ENCODE peak calls at places on chromosome 11, in ten cellular contexts. A is H9; B is stimulated activated CD4-positive, alpha-beta T cell treated with anti-CD3 and anti-CD28 coated beads, Interleukin-2, amount 100 ng/mL, for 48 hours; V is ACHN; O is left colon; Q is dorsolateral prefrontal cortex; S is naive B cell; W is AG04450; G is effector CD4-positive, alpha-beta T cell; E is AG09309. T is an unnamed sample.

GRCh38 chr11:67375320-67376021 is 2.1 kb upstream of the CLCF1 start:
- DNase-seq in W (no peak), O (no peak), E (no peak), V (peak), Q (no peak), B (no peak), A (no peak), S (no peak), G (no peak), T (no peak)

GRCh38 chr11:121499405-121499804 is 46.6 kb upstream of the SORL1-AS1 start:
- DNase-seq in V (no peak), S (no peak), Q (no peak), G (no peak), E (no peak), B (no peak), O (no peak), W (no peak), A (no peak), T (no peak)

GRCh38 chr11:86511086-86511551 is 136.4 kb downstream of the CCDC81 start:
- DNase-seq in G (no peak), S (no peak), A (no peak), E (no peak), V (no peak), W (no peak), O (no peak), B (no peak), Q (no peak), T (no peak)

GRCh38 chr11:61151545-61152252 is 9.5 kb downstream of the VPS37C start:
- DNase-seq in V (no peak), Q (no peak), S (no peak), B (no peak), O (no peak), A (no peak), E (no peak), G (no peak), W (no peak), T (no peak)

GRCh38 chr11:108115495-108116140 is 5.7 kb upstream of the ACAT1 start:
- DNase-seq in E (peak), B (no peak), W (peak), O (peak), S (no peak), V (peak), G (no peak), Q (peak), A (peak), T (peak)

GRCh38 chr11:111538407-111539114 is 2.0 kb upstream of the LAYN start:
- DNase-seq in S (no peak), B (no peak), W (no peak), O (no peak), V (no peak), Q (no peak), G (no peak), A (no peak), E (no peak), T (no peak)

GRCh38 chr11:111978028-111978771 is 41.1 kb downstream of the DIXDC1 start:
- DNase-seq in B (no peak), Q (peak), A (peak), S (no peak), V (peak), W (peak), O (peak), E (peak), G (no peak), T (no peak)

GRCh38 chr11:109808569-109808968 is 284.6 kb upstream of the ZC3H12C start:
- DNase-seq in B (no peak), E (no peak), G (no peak), V (no peak), S (no peak), O (no peak), W (no peak), A (no peak), Q (no peak), T (no peak)

GRCh38 chr11:7490054-7490453 is 4.7 kb downstream of the OLFML1 start:
- DNase-seq in A (no peak), G (no peak), W (no peak), B (no peak), V (no peak), S (no peak), O (no peak), Q (no peak), E (peak), T (no peak)

GRCh38 chr11:96579642-96580041 is 189.8 kb downstream of the JRKL start:
- DNase-seq in A (no peak), W (no peak), Q (no peak), S (no peak), G (no peak), B (no peak), E (no peak), O (no peak), V (no peak), T (no peak)

GRCh38 chr11:119764108-119764874 is 35.3 kb upstream of the NECTIN1 start:
- DNase-seq in B (no peak), A (no peak), E (peak), Q (peak), S (no peak), O (no peak), G (no peak), V (no peak), W (no peak), T (peak)

GRCh38 chr11:84465040-84465439 is 1162.1 kb downstream of the DLG2 start:
- DNase-seq in S (no peak), O (no peak), V (no peak), E (peak), Q (no peak), B (no peak), G (no peak), A (no peak), W (no peak), T (no peak)

GRCh38 chr11:61912530-61912898 is 4.9 kb downstream of the RAB3IL1 start:
- DNase-seq in B (no peak), G (no peak), O (no peak), V (no peak), E (no peak), Q (no peak), S (no peak), A (no peak), W (no peak), T (peak)

GRCh38 chr11:130162733-130163132 is 3.2 kb downstream of the ST14 start:
- DNase-seq in A (no peak), G (no peak), B (no peak), S (no peak), W (no peak), Q (no peak), V (no peak), O (peak), E (no peak), T (no peak)

GRCh38 chr11:69330330-69330729 is 36.4 kb downstream of the MYEOV start:
- DNase-seq in G (no peak), W (no peak), S (no peak), O (no peak), E (no peak), A (no peak), B (no peak), V (no peak), Q (no peak), T (no peak)

GRCh38 chr11:107916671-107917241 is 11.5 kb upstream of the RAB39A start:
- DNase-seq in E (no peak), B (peak), G (peak), V (peak), A (peak), Q (no peak), W (no peak), O (no peak), S (no peak), T (no peak)

GRCh38 chr11:119678351-119678750 is 50.6 kb downstream of the NECTIN1 start:
- DNase-seq in V (no peak), E (no peak), S (no peak), W (no peak), O (no peak), B (no peak), G (no peak), A (no peak), Q (no peak), T (no peak)

GRCh38 chr11:76763573-76764348 is 19.4 kb upstream of the TSKU start:
- DNase-seq in V (no peak), A (no peak), S (no peak), E (peak), G (no peak), B (no peak), O (no peak), W (no peak), Q (no peak), T (no peak)

GRCh38 chr11:132402056-132402684 is 1031.8 kb downstream of the NTM start:
- DNase-seq in A (peak), W (peak), E (peak), V (peak), Q (peak), G (no peak), O (no peak), B (no peak), S (no peak), T (no peak)

GRCh38 chr11:131888230-131888826 is 517.9 kb downstream of the NTM start:
- DNase-seq in S (no peak), Q (no peak), A (no peak), W (peak), E (peak), G (no peak), O (no peak), V (peak), B (no peak), T (no peak)

GRCh38 chr11:1118755-1119275 is 38.9 kb upstream of the MUC5AC start:
- DNase-seq in O (peak), W (no peak), G (no peak), B (no peak), A (no peak), V (no peak), Q (no peak), S (no peak), E (no peak), T (no peak)

GRCh38 chr11:129737535-129738230 is 78.0 kb upstream of the TMEM45B start:
- DNase-seq in G (no peak), S (no peak), A (no peak), E (no peak), V (no peak), O (no peak), B (no peak), Q (no peak), W (no peak), T (no peak)

GRCh38 chr11:68373810-68374501 is 61.6 kb downstream of the LRP5 start:
- DNase-seq in E (no peak), G (no peak), V (no peak), Q (no peak), W (no peak), S (no peak), A (no peak), O (peak), B (no peak), T (no peak)

GRCh38 chr11:420054-420910 is 5.5 kb upstream of the SIGIRR start:
- DNase-seq in G (no peak), Q (no peak), B (no peak), S (no peak), E (no peak), A (no peak), V (no peak), W (no peak), O (no peak), T (no peak)

GRCh38 chr11:82981852-82982251 is 80.3 kb downstream of the DDIAS start:
- DNase-seq in E (no peak), V (no peak), W (no peak), G (no peak), A (no peak), Q (no peak), O (no peak), B (no peak), S (no peak), T (no peak)

GRCh38 chr11:72630104-72630852 is 43.9 kb downstream of the PDE2A start:
- DNase-seq in V (no peak), S (no peak), E (no peak), G (no peak), W (no peak), B (no peak), O (no peak), Q (no peak), A (no peak), T (no peak)

GRCh38 chr11:8296203-8296602 is 32.5 kb upstream of the LMO1 start:
- DNase-seq in A (no peak), B (no peak), V (no peak), S (no peak), E (no peak), Q (no peak), G (no peak), W (no peak), O (no peak), T (no peak)

GRCh38 chr11:114197799-114198500 is 98.2 kb upstream of the NNMT start:
- DNase-seq in G (no peak), E (no peak), S (no peak), V (no peak), W (peak), Q (no peak), O (peak), B (no peak), A (no peak), T (peak)

GRCh38 chr11:90113541-90113940 is 20.9 kb upstream of the NAALAD2 start:
- DNase-seq in A (no peak), E (no peak), B (no peak), Q (no peak), S (no peak), W (no peak), G (no peak), O (no peak), V (peak), T (no peak)

T was measured in lung.